ENCODE peak calls at places on chromosomes 2 and 18, in six cellular contexts. One of them, this sample, is unnamed.

GRCh38 chr18:62938451-62938850 is 223.1 kb downstream of the PHLPP1 start:
- DNase-seq in HCT116: no peak
- DNase-seq in K562: no peak
- DNase-seq in SK-N-SH: no peak
- DNase-seq in HepG2: no peak
- DNase-seq in GM12878: no peak
- DNase-seq in this sample: no peak

GRCh38 chr2:226721541-226721940 is 78.1 kb downstream of the IRS1 start:
- DNase-seq in HCT116: no peak
- DNase-seq in K562: no peak
- DNase-seq in SK-N-SH: peak
- DNase-seq in HepG2: no peak
- DNase-seq in GM12878: no peak
- DNase-seq in this sample: no peak

GRCh38 chr2:233829193-233830110 is 24.9 kb downstream of the HJURP start:
- DNase-seq in HCT116: no peak
- DNase-seq in K562: no peak
- DNase-seq in SK-N-SH: no peak
- DNase-seq in HepG2: no peak
- DNase-seq in GM12878: no peak
- DNase-seq in this sample: no peak

GRCh38 chr2:20198796-20199361 is 26.1 kb downstream of the SDC1 start:
- DNase-seq in HCT116: no peak
- DNase-seq in K562: no peak
- DNase-seq in SK-N-SH: no peak
- DNase-seq in HepG2: no peak
- DNase-seq in GM12878: no peak
- DNase-seq in this sample: no peak

GRCh38 chr2:99949963-99950362 is 192.4 kb downstream of the AFF3 start:
- DNase-seq in HCT116: no peak
- DNase-seq in K562: no peak
- DNase-seq in SK-N-SH: no peak
- DNase-seq in HepG2: no peak
- DNase-seq in GM12878: no peak
- DNase-seq in this sample: no peak

GRCh38 chr2:78568921-78569320 is 456.6 kb upstream of the REG3G start:
- DNase-seq in HCT116: no peak
- DNase-seq in K562: no peak
- DNase-seq in SK-N-SH: no peak
- DNase-seq in HepG2: no peak
- DNase-seq in GM12878: no peak
- DNase-seq in this sample: no peak

GRCh38 chr2:152523091-152523490 is 188.1 kb downstream of the FMNL2 start:
- DNase-seq in HCT116: no peak
- DNase-seq in K562: no peak
- DNase-seq in SK-N-SH: no peak
- DNase-seq in HepG2: no peak
- DNase-seq in GM12878: no peak
- DNase-seq in this sample: no peak

GRCh38 chr2:105125428-105125827 is 87.6 kb downstream of the MRPS9 start:
- DNase-seq in HCT116: peak
- DNase-seq in K562: no peak
- DNase-seq in SK-N-SH: peak
- DNase-seq in HepG2: peak
- DNase-seq in GM12878: no peak
- DNase-seq in this sample: no peak

GRCh38 chr2:23524261-23524706 is 139.3 kb downstream of the KLHL29 start:
- DNase-seq in HCT116: peak
- DNase-seq in K562: no peak
- DNase-seq in SK-N-SH: no peak
- DNase-seq in HepG2: no peak
- DNase-seq in GM12878: no peak
- DNase-seq in this sample: no peak

GRCh38 chr2:96359310-96359709 is 23.7 kb downstream of the NCAPH start:
- DNase-seq in HCT116: no peak
- DNase-seq in K562: no peak
- DNase-seq in SK-N-SH: peak
- DNase-seq in HepG2: no peak
- DNase-seq in GM12878: no peak
- DNase-seq in this sample: no peak

GRCh38 chr2:240987588-240987987 is 10.8 kb upstream of the SNED1 start:
- DNase-seq in HCT116: no peak
- DNase-seq in K562: no peak
- DNase-seq in SK-N-SH: no peak
- DNase-seq in HepG2: no peak
- DNase-seq in GM12878: no peak
- DNase-seq in this sample: no peak

GRCh38 chr2:234376229-234376628 is 120.7 kb downstream of the ARL4C start:
- DNase-seq in HCT116: no peak
- DNase-seq in K562: no peak
- DNase-seq in SK-N-SH: no peak
- DNase-seq in HepG2: no peak
- DNase-seq in GM12878: no peak
- DNase-seq in this sample: no peak

GRCh38 chr2:84373391-84373790 is 85.7 kb downstream of the SUCLG1 start:
- DNase-seq in HCT116: peak
- DNase-seq in K562: no peak
- DNase-seq in SK-N-SH: no peak
- DNase-seq in HepG2: peak
- DNase-seq in GM12878: no peak
- DNase-seq in this sample: no peak

GRCh38 chr2:216001612-216002215 is 11.6 kb downstream of the MREG start:
- DNase-seq in HCT116: no peak
- DNase-seq in K562: no peak
- DNase-seq in SK-N-SH: no peak
- DNase-seq in HepG2: no peak
- DNase-seq in GM12878: no peak
- DNase-seq in this sample: no peak

GRCh38 chr2:6922201-6922656 is 5.0 kb downstream of the RNF144A start:
- DNase-seq in HCT116: no peak
- DNase-seq in K562: no peak
- DNase-seq in SK-N-SH: peak
- DNase-seq in HepG2: peak
- DNase-seq in GM12878: no peak
- DNase-seq in this sample: no peak

GRCh38 chr2:130825231-130825971 is 11.3 kb upstream of the ARHGEF4 start:
- DNase-seq in HCT116: no peak
- DNase-seq in K562: no peak
- DNase-seq in SK-N-SH: no peak
- DNase-seq in HepG2: no peak
- DNase-seq in GM12878: no peak
- DNase-seq in this sample: no peak

GRCh38 chr2:30403592-30404353 is 43.3 kb upstream of the LCLAT1 start:
- DNase-seq in HCT116: no peak
- DNase-seq in K562: no peak
- DNase-seq in SK-N-SH: no peak
- DNase-seq in HepG2: no peak
- DNase-seq in GM12878: no peak
- DNase-seq in this sample: no peak

GRCh38 chr2:96499061-96499960 is 5.8 kb downstream of the NEURL3 start:
- DNase-seq in HCT116: no peak
- DNase-seq in K562: no peak
- DNase-seq in SK-N-SH: no peak
- DNase-seq in HepG2: no peak
- DNase-seq in GM12878: no peak
- DNase-seq in this sample: no peak

GRCh38 chr18:31101148-31102019 is 837 bp downstream of the DSC2 start:
- DNase-seq in HCT116: no peak
- DNase-seq in K562: peak
- DNase-seq in SK-N-SH: peak
- DNase-seq in HepG2: peak
- DNase-seq in GM12878: no peak
- DNase-seq in this sample: no peak

GRCh38 chr2:232988444-232988843 is 24.6 kb downstream of the NGEF start:
- DNase-seq in HCT116: peak
- DNase-seq in K562: no peak
- DNase-seq in SK-N-SH: no peak
- DNase-seq in HepG2: peak
- DNase-seq in GM12878: no peak
- DNase-seq in this sample: peak

GRCh38 chr2:95525294-95526035 is 40.9 kb upstream of the TRIM43B start:
- DNase-seq in HCT116: no peak
- DNase-seq in K562: no peak
- DNase-seq in SK-N-SH: peak
- DNase-seq in HepG2: no peak
- DNase-seq in GM12878: no peak
- DNase-seq in this sample: no peak

GRCh38 chr2:233974530-233975071 is 57.4 kb downstream of the TRPM8 start:
- DNase-seq in HCT116: peak
- DNase-seq in K562: no peak
- DNase-seq in SK-N-SH: peak
- DNase-seq in HepG2: peak
- DNase-seq in GM12878: no peak
- DNase-seq in this sample: peak

GRCh38 chr2:173553589-173553988 is 198.9 kb downstream of the CDCA7 start:
- DNase-seq in HCT116: no peak
- DNase-seq in K562: no peak
- DNase-seq in SK-N-SH: no peak
- DNase-seq in HepG2: no peak
- DNase-seq in GM12878: no peak
- DNase-seq in this sample: no peak

GRCh38 chr2:222303045-222303827 is 4.4 kb upstream of the PAX3 start:
- DNase-seq in HCT116: no peak
- DNase-seq in K562: no peak
- DNase-seq in SK-N-SH: no peak
- DNase-seq in HepG2: no peak
- DNase-seq in GM12878: no peak
- DNase-seq in this sample: no peak

GRCh38 chr18:22136395-22136794 is 33.0 kb upstream of the GATA6 start:
- DNase-seq in HCT116: no peak
- DNase-seq in K562: no peak
- DNase-seq in SK-N-SH: no peak
- DNase-seq in HepG2: no peak
- DNase-seq in GM12878: no peak
- DNase-seq in this sample: no peak

GRCh38 chr18:12377556-12378553 is 828 bp upstream of the AFG3L2 start:
- DNase-seq in HCT116: no peak
- DNase-seq in K562: no peak
- DNase-seq in SK-N-SH: no peak
- DNase-seq in HepG2: no peak
- DNase-seq in GM12878: no peak
- DNase-seq in this sample: no peak
- TF ChIP-seq SIN3A in HCT116: peak
- TF ChIP-seq SIN3A in K562: peak
- TF ChIP-seq SIN3A in SK-N-SH: no peak
- TF ChIP-seq SIN3A in HepG2: peak
- TF ChIP-seq SIN3A in GM12878: no peak
- TF ChIP-seq SIN3A in this sample: peak

GRCh38 chr2:120678926-120679325 is 56.7 kb upstream of the GLI2 start:
- DNase-seq in HCT116: no peak
- DNase-seq in K562: no peak
- DNase-seq in SK-N-SH: no peak
- DNase-seq in HepG2: no peak
- DNase-seq in GM12878: no peak
- DNase-seq in this sample: no peak

GRCh38 chr2:120678251-120678650 is 57.4 kb upstream of the GLI2 start:
- DNase-seq in HCT116: no peak
- DNase-seq in K562: no peak
- DNase-seq in SK-N-SH: peak
- DNase-seq in HepG2: no peak
- DNase-seq in GM12878: no peak
- DNase-seq in this sample: no peak

GRCh38 chr2:120680136-120680761 is 55.4 kb upstream of the GLI2 start:
- DNase-seq in HCT116: peak
- DNase-seq in K562: peak
- DNase-seq in SK-N-SH: peak
- DNase-seq in HepG2: peak
- DNase-seq in GM12878: peak
- DNase-seq in this sample: no peak

GRCh38 chr2:120681181-120681580 is 54.5 kb upstream of the GLI2 start:
- DNase-seq in HCT116: no peak
- DNase-seq in K562: no peak
- DNase-seq in SK-N-SH: no peak
- DNase-seq in HepG2: no peak
- DNase-seq in GM12878: no peak
- DNase-seq in this sample: no peak

GRCh38 chr2:120679526-120679925 is 56.1 kb upstream of the GLI2 start:
- DNase-seq in HCT116: no peak
- DNase-seq in K562: no peak
- DNase-seq in SK-N-SH: no peak
- DNase-seq in HepG2: no peak
- DNase-seq in GM12878: no peak
- DNase-seq in this sample: no peak
- TF ChIP-seq REST in HCT116: no peak
- TF ChIP-seq REST in K562: no peak
- TF ChIP-seq REST in SK-N-SH: no peak
- TF ChIP-seq REST in HepG2: no peak
- TF ChIP-seq REST in GM12878: no peak
- TF ChIP-seq REST in this sample: no peak

DNA sequence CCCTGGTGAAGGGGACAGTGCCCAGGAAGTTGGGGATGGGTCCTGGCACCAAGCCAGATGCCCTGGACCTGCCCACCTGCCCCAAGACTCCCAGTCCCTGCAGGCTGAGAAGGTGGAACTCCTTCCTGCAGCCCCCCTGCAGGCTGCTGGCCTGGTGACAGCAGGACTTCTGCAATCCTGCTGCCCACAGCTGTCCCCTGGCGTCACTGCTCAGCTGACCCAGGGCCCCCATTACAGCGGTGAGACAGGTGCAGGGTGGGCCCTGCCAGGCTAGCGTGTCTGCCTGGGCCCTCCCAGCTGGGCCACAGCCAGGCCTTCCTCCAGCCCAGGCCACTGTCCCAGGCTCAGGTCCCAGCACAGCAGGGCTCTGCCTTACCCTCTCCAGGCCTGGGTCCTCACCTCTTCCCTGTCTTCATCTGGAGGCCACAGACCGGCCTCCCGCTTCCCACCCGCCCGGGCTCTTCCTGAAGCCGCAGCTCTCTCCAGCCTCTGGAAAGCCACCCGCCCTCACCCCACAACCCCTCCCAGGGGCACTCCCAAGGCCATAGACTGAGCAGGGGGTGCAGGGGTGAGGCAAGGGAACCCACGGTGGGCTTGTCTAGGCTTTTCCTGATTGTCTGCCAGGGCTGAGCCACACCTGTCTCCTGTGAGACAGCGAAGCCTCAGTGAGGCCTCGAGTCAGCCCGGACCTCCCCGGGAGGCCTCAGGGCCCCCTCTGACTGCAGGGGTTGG is 8.8 kb upstream of the ERFE start:
- DNase-seq in HCT116: no peak
- DNase-seq in K562: no peak
- DNase-seq in SK-N-SH: no peak
- DNase-seq in HepG2: no peak
- DNase-seq in GM12878: no peak
- DNase-seq in this sample: no peak
- TF ChIP-seq SIN3A in HCT116: no peak
- TF ChIP-seq SIN3A in K562: no peak
- TF ChIP-seq SIN3A in SK-N-SH: no peak
- TF ChIP-seq SIN3A in HepG2: no peak
- TF ChIP-seq SIN3A in GM12878: no peak
- TF ChIP-seq SIN3A in this sample: no peak

DNA sequence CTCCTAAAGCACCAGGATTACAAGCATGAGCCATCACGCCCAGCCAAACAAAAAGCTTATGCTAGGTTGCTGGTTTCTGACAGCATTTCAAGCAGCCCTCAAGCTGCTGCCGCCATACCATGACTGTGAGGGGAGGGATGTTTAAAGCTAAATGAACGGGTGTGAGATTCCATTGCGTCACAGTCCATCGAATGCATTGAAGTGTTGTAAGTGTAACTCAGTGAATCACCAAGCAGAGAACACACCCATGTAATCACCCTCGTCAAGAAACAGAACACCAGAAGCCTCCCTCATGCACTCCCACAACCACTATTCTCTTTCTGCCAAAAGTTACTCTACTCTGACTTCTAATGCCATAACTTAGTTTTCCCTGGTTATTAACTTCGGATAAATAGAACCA is 32.8 kb upstream of the MC5R start:
- DNase-seq in HCT116: no peak
- DNase-seq in K562: no peak
- DNase-seq in SK-N-SH: no peak
- DNase-seq in HepG2: no peak
- DNase-seq in GM12878: no peak
- DNase-seq in this sample: no peak
- TF ChIP-seq REST in HCT116: no peak
- TF ChIP-seq REST in K562: no peak
- TF ChIP-seq REST in SK-N-SH: no peak
- TF ChIP-seq REST in HepG2: no peak
- TF ChIP-seq REST in GM12878: no peak
- TF ChIP-seq REST in this sample: no peak

This sample was measured in Panc1.